ENCODE peak calls at places on chromosomes 5 and 9, in seven cellular contexts. X is ovary, U is heart left ventricle, G is lower lobe of right lung, A is spleen, V is AG04450, O is fibroblast of the aortic adventitia. M is an unnamed sample.

GRCh38 chr5:34503379-34504346 is 152.5 kb upstream of the RAI14 start:
- DNase-seq in X (no peak), U (peak), G (no peak), A (no peak), V (no peak), O (peak), M (no peak)

GRCh38 chr9:129572517-129572916 is 48.4 kb downstream of the C9orf50 start:
- DNase-seq in X (no peak), U (no peak), G (no peak), A (no peak), V (no peak), O (no peak), M (no peak)

GRCh38 chr5:69138796-69139195 is 28.2 kb upstream of the CCNB1 start:
- DNase-seq in X (no peak), U (no peak), G (no peak), A (no peak), V (no peak), O (no peak), M (no peak)

GRCh38 chr9:123081824-123082223 is 48.4 kb downstream of the GPR21 start:
- DNase-seq in X (no peak), U (no peak), G (no peak), A (no peak), V (no peak), O (peak), M (peak)

GRCh38 chr9:113650207-113651131 is 186.9 kb downstream of the RGS3 start:
- DNase-seq in X (no peak), U (no peak), G (no peak), A (no peak), V (no peak), O (no peak), M (peak)

GRCh38 chr9:109317311-109317978 is 3.4 kb downstream of the EPB41L4B start:
- DNase-seq in X (no peak), U (no peak), G (no peak), A (no peak), V (no peak), O (no peak), M (no peak)

GRCh38 chr5:125401724-125402622 is 655.5 kb upstream of the ZNF608 start:
- DNase-seq in X (no peak), U (no peak), G (no peak), A (no peak), V (no peak), O (no peak), M (no peak)

GRCh38 chr5:91293131-91293530 is 90.0 kb downstream of the ARRDC3 start:
- DNase-seq in X (no peak), U (no peak), G (no peak), A (no peak), V (no peak), O (peak), M (peak)

GRCh38 chr5:140647042-140647341 is 438 bp downstream of the NDUFA2 start:
- DNase-seq in X (no peak), U (no peak), G (no peak), A (no peak), V (no peak), O (no peak), M (peak)

GRCh38 chr5:171269717-171270116 is 39.3 kb upstream of the TLX3 start:
- DNase-seq in X (no peak), U (no peak), G (no peak), A (no peak), V (peak), O (peak), M (peak)

GRCh38 chr9:37085233-37085632 is 35.1 kb upstream of the ZCCHC7 start:
- DNase-seq in X (no peak), U (no peak), G (no peak), A (no peak), V (no peak), O (no peak), M (no peak)

GRCh38 chr5:174549254-174549653 is 175.1 kb upstream of the MSX2 start:
- DNase-seq in X (no peak), U (no peak), G (no peak), A (no peak), V (no peak), O (peak), M (no peak)

DNA sequence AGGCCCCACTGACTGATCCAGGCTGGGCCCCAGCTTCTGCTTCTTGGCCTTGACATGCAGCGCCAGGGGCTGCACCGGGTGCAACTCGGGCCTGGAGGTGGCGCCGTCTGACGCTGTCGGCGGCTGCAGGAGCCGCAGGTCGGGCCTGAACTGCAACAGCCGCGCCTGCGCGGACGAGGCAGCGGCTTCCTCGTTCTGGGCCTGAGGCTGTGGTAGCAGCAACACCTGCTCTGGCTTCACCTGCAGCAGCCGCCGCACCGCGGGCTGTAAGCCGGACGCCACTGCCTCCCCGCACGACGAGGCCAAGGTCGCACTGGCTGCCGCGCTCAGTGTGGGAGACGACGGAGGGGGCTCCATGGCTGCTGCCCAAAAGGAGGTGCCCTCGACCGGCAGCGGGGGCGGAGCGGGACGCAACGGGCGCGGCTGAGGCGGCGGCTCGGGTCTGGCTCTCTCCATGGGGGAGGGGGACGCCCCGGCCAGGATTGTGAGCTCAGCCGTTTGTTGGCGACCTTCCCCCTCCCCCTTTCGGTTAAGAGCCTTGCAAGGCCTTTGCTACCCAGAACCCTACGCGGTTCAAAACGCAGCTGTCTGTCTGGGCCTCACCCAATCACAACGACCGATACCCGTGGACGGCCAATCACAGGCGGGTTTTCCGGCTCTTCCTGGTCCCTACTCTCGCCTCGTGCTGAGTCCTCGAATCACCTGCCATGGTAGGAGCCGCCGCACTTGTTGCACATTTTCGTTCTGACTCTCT is 438 bp downstream of the SOX30 start:
- DNase-seq in X (peak), U (peak), G (peak), A (peak), V (no peak), O (no peak), M (peak)
- H3K4me3 ChIP-seq in X (peak), U (peak), G (peak), A (peak), V (peak), O (peak), M (peak)

GRCh38 chr5:41843456-41844112 is 26.6 kb downstream of the OXCT1 start:
- DNase-seq in X (no peak), U (no peak), G (no peak), A (no peak), V (peak), O (peak), M (peak)

GRCh38 chr5:41842777-41843176 is 27.4 kb downstream of the OXCT1 start:
- DNase-seq in X (no peak), U (no peak), G (no peak), A (no peak), V (no peak), O (no peak), M (no peak)

GRCh38 chr5:41844502-41844901 is 25.7 kb downstream of the OXCT1 start:
- DNase-seq in X (no peak), U (no peak), G (no peak), A (no peak), V (no peak), O (no peak), M (no peak)

GRCh38 chr5:41835625-41836024 is 34.6 kb downstream of the OXCT1 start:
- DNase-seq in X (peak), U (peak), G (no peak), A (no peak), V (peak), O (peak), M (peak)

GRCh38 chr5:41841325-41841724 is 28.9 kb downstream of the OXCT1 start:
- DNase-seq in X (no peak), U (peak), G (no peak), A (no peak), V (no peak), O (no peak), M (no peak)
- TF ChIP-seq CTCF in X (no peak), U (no peak), G (no peak), A (no peak), V (no peak), O (no peak), M (no peak)

GRCh38 chr5:135036405-135036804 is 2.4 kb upstream of the PITX1 start:
- DNase-seq in X (no peak), U (no peak), G (peak), A (no peak), V (no peak), O (no peak), M (no peak)
- H3K4me3 ChIP-seq in X (no peak), U (no peak), G (no peak), A (no peak), V (no peak), O (no peak), M (no peak)

GRCh38 chr5:172414618-172415599 is 39.4 kb downstream of the SH3PXD2B start:
- DNase-seq in X (peak), U (peak), G (no peak), A (no peak), V (no peak), O (peak), M (no peak)

GRCh38 chr5:172411423-172412111 is 42.8 kb downstream of the SH3PXD2B start:
- DNase-seq in X (no peak), U (peak), G (no peak), A (no peak), V (no peak), O (peak), M (no peak)

GRCh38 chr5:172412724-172413260 is 41.5 kb downstream of the SH3PXD2B start:
- DNase-seq in X (peak), U (peak), G (peak), A (peak), V (peak), O (peak), M (peak)

GRCh38 chr5:172415615-172416275 is 38.6 kb downstream of the SH3PXD2B start:
- DNase-seq in X (no peak), U (no peak), G (no peak), A (no peak), V (no peak), O (no peak), M (no peak)

GRCh38 chr5:172413601-172414000 is 40.7 kb downstream of the SH3PXD2B start:
- DNase-seq in X (no peak), U (no peak), G (no peak), A (no peak), V (no peak), O (peak), M (no peak)
- TF ChIP-seq CTCF in X (no peak), U (no peak), G (no peak), A (no peak), V (no peak), O (no peak), M (no peak)

GRCh38 chr5:73448072-73448432 is 525 bp downstream of the FOXD1 start:
- DNase-seq in X (no peak), U (no peak), G (no peak), A (peak), V (no peak), O (no peak), M (no peak)
- H3K4me3 ChIP-seq in X (peak), U (no peak), G (peak), A (peak), V (peak), O (peak), M (peak)

GRCh38 chr5:122154491-122154890 is 25.1 kb downstream of the ZNF474 start:
- DNase-seq in X (no peak), U (no peak), G (no peak), A (no peak), V (no peak), O (no peak), M (no peak)

GRCh38 chr5:122153230-122153629 is 23.9 kb downstream of the ZNF474 start:
- DNase-seq in X (no peak), U (no peak), G (no peak), A (no peak), V (peak), O (peak), M (peak)

GRCh38 chr5:122154910-122155309 is 25.6 kb downstream of the ZNF474 start:
- DNase-seq in X (no peak), U (no peak), G (no peak), A (no peak), V (peak), O (peak), M (peak)

GRCh38 chr5:122153774-122154173 is 24.4 kb downstream of the ZNF474 start:
- DNase-seq in X (no peak), U (no peak), G (no peak), A (no peak), V (no peak), O (no peak), M (no peak)

DNA sequence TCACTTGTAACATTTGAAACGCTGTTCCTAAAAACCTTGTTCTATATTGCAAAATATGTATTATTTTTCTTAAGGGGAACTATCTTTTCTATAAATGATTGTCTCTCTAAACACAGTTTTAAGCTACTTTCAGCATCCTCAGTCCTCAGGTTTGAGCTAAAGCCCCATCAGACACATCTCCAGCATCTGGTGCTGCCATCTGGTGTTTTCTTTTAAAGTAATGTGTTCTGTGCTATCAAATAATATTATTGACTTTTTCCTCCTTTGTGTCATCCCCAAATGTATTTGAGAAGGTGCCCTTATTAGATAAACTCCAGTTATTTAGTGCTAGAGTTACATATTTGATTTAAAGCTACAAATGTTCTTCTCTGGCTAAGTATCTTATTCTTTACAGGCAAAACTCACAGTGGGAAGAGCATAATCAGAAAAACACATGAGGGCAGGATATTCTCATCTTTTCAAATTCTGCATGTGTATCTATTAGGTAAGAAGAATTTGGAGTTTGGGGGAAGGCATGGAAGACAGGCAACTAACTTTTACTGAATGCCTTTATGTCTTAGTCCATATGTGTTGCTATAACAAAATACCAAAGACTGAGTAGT is 27.5 kb downstream of the ZNF474 start:
- DNase-seq in X (no peak), U (no peak), G (no peak), A (no peak), V (no peak), O (peak), M (peak)
- TF ChIP-seq CTCF in X (no peak), U (peak), G (no peak), A (no peak), V (peak), O (peak), M (peak)